ENCODE peak calls at places on chromosomes 5 and 9, in eight cellular contexts. One of them, this sample, is unnamed.
A peak's percentile ranks its signal among the peaks of the same experiment; 100 is the strongest.

GRCh38 chr5:82068723-82069122 is 96.9 kb downstream of the ATG10 start:
- DNase-seq in HCT116: no peak
- DNase-seq in astrocyte: no peak
- DNase-seq in MM.1S: peak; percentile 52
- DNase-seq in GM23248: peak; percentile 3
- DNase-seq in GM23338: no peak
- DNase-seq in K562: no peak
- DNase-seq in PC-3: no peak
- DNase-seq in this sample: no peak

GRCh38 chr9:133787749-133788015 is 49.5 kb upstream of the SARDH start:
- DNase-seq in HCT116: no peak
- DNase-seq in astrocyte: peak; percentile 25
- DNase-seq in MM.1S: no peak
- DNase-seq in GM23248: peak; percentile 15
- DNase-seq in GM23338: peak; percentile 63
- DNase-seq in K562: peak; percentile 79
- DNase-seq in PC-3: no peak
- DNase-seq in this sample: peak; percentile 8

GRCh38 chr5:78162253-78162862 is 132.1 kb downstream of the AP3B1 start:
- DNase-seq in HCT116: peak; percentile 41
- DNase-seq in astrocyte: peak; percentile 3
- DNase-seq in MM.1S: peak; percentile 18
- DNase-seq in GM23248: peak; percentile 45
- DNase-seq in GM23338: peak; percentile 63
- DNase-seq in K562: peak; percentile 22
- DNase-seq in PC-3: peak; percentile 7
- DNase-seq in this sample: no peak

GRCh38 chr5:96344678-96345612 is 88.1 kb downstream of the PCSK1 start:
- DNase-seq in HCT116: peak; percentile 54
- DNase-seq in astrocyte: peak; percentile 60
- DNase-seq in MM.1S: peak; percentile 77
- DNase-seq in GM23248: peak; percentile 86
- DNase-seq in GM23338: peak; percentile 79
- DNase-seq in K562: peak; percentile 17
- DNase-seq in PC-3: peak; percentile 85
- DNase-seq in this sample: peak; percentile 49

GRCh38 chr9:108575286-108575685 is 280.5 kb downstream of the ACTL7B start:
- DNase-seq in HCT116: no peak
- DNase-seq in astrocyte: no peak
- DNase-seq in MM.1S: no peak
- DNase-seq in GM23248: no peak
- DNase-seq in GM23338: no peak
- DNase-seq in K562: no peak
- DNase-seq in PC-3: no peak
- DNase-seq in this sample: no peak

GRCh38 chr5:125326114-125326513 is 579.7 kb upstream of the ZNF608 start:
- DNase-seq in HCT116: no peak
- DNase-seq in astrocyte: peak; percentile 84
- DNase-seq in MM.1S: no peak
- DNase-seq in GM23248: peak; percentile 77
- DNase-seq in GM23338: no peak
- DNase-seq in K562: no peak
- DNase-seq in PC-3: peak; percentile 52
- DNase-seq in this sample: peak; percentile 74

GRCh38 chr9:136787690-136788400 is 3.3 kb upstream of the TMEM141 start:
- DNase-seq in HCT116: no peak
- DNase-seq in astrocyte: no peak
- DNase-seq in MM.1S: peak; percentile 72
- DNase-seq in GM23248: peak; percentile 72
- DNase-seq in GM23338: peak; percentile 92
- DNase-seq in K562: peak; percentile 71
- DNase-seq in PC-3: peak; percentile 65
- DNase-seq in this sample: peak; percentile 48

GRCh38 chr9:96232539-96233241 is 69.3 kb downstream of the HSD17B3 start:
- DNase-seq in HCT116: no peak
- DNase-seq in astrocyte: peak; percentile 14
- DNase-seq in MM.1S: peak; percentile 49
- DNase-seq in GM23248: peak; percentile 66
- DNase-seq in GM23338: peak; percentile 78
- DNase-seq in K562: peak; percentile 62
- DNase-seq in PC-3: peak; percentile 61
- DNase-seq in this sample: peak; percentile 45

GRCh38 chr5:96129276-96129675 is 167.6 kb upstream of the ELL2 start:
- DNase-seq in HCT116: no peak
- DNase-seq in astrocyte: no peak
- DNase-seq in MM.1S: no peak
- DNase-seq in GM23248: no peak
- DNase-seq in GM23338: no peak
- DNase-seq in K562: no peak
- DNase-seq in PC-3: no peak
- DNase-seq in this sample: no peak

GRCh38 chr5:116361171-116361967 is 213.3 kb downstream of the SEMA6A start:
- DNase-seq in HCT116: no peak
- DNase-seq in astrocyte: peak; percentile 8
- DNase-seq in MM.1S: no peak
- DNase-seq in GM23248: peak; percentile 40
- DNase-seq in GM23338: peak; percentile 90
- DNase-seq in K562: no peak
- DNase-seq in PC-3: no peak
- DNase-seq in this sample: no peak

GRCh38 chr9:96484521-96484931 is 34.6 kb downstream of the HABP4 start:
- DNase-seq in HCT116: no peak
- DNase-seq in astrocyte: no peak
- DNase-seq in MM.1S: peak; percentile 33
- DNase-seq in GM23248: peak; percentile 35
- DNase-seq in GM23338: no peak
- DNase-seq in K562: no peak
- DNase-seq in PC-3: no peak
- DNase-seq in this sample: no peak

GRCh38 chr5:172871982-172872381 is 37.9 kb downstream of the ERGIC1 start:
- DNase-seq in HCT116: no peak
- DNase-seq in astrocyte: no peak
- DNase-seq in MM.1S: no peak
- DNase-seq in GM23248: peak; percentile 72
- DNase-seq in GM23338: no peak
- DNase-seq in K562: no peak
- DNase-seq in PC-3: no peak
- DNase-seq in this sample: no peak

GRCh38 chr5:172872997-172873491 is 39.0 kb downstream of the ERGIC1 start:
- DNase-seq in HCT116: no peak
- DNase-seq in astrocyte: peak; percentile 63
- DNase-seq in MM.1S: no peak
- DNase-seq in GM23248: peak; percentile 66
- DNase-seq in GM23338: no peak
- DNase-seq in K562: no peak
- DNase-seq in PC-3: no peak
- DNase-seq in this sample: no peak

GRCh38 chr5:172874647-172875371 is 40.8 kb downstream of the ERGIC1 start:
- DNase-seq in HCT116: no peak
- DNase-seq in astrocyte: no peak
- DNase-seq in MM.1S: no peak
- DNase-seq in GM23248: no peak
- DNase-seq in GM23338: no peak
- DNase-seq in K562: no peak
- DNase-seq in PC-3: no peak
- DNase-seq in this sample: no peak

GRCh38 chr5:172871561-172871960 is 37.5 kb downstream of the ERGIC1 start:
- DNase-seq in HCT116: no peak
- DNase-seq in astrocyte: no peak
- DNase-seq in MM.1S: no peak
- DNase-seq in GM23248: no peak
- DNase-seq in GM23338: no peak
- DNase-seq in K562: no peak
- DNase-seq in PC-3: no peak
- DNase-seq in this sample: no peak

DNA sequence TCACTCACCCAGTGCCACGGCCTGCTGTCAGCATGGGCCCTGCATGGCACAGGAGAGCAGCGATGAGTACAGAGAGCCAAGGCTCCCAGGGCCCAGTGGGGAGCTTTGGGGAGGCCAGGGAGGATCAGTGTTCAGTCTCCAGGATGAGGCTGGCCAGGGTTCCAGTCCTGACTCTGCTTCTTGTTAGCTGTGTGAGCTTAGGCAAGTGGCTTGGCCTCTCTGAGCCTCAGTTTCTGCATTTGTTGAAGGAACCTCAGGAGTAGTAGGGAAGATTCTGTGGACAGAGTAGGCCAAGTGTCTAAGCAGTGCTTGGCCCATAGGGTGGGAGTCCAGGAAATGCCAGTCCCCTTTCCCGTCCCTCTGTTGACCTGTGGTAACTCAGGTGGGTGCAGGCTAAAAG is 39.5 kb downstream of the ERGIC1 start:
- DNase-seq in HCT116: no peak
- DNase-seq in astrocyte: no peak
- DNase-seq in MM.1S: no peak
- DNase-seq in GM23248: no peak
- DNase-seq in GM23338: no peak
- DNase-seq in K562: no peak
- DNase-seq in PC-3: no peak
- DNase-seq in this sample: no peak
- H3K4me2 ChIP-seq in HCT116: no peak overlapping the region
- H3K4me2 ChIP-seq in astrocyte: peak overlapping the region; percentile 47
- H3K4me2 ChIP-seq in MM.1S: no peak overlapping the region
- H3K4me2 ChIP-seq in GM23248: peak overlapping the region; percentile 5
- H3K4me2 ChIP-seq in GM23338: no peak overlapping the region
- H3K4me2 ChIP-seq in K562: no peak overlapping the region
- H3K4me2 ChIP-seq in PC-3: no peak overlapping the region
- H3K4me2 ChIP-seq in this sample: no peak overlapping the region

GRCh38 chr9:32782476-32783167 is 718 bp upstream of the TMEM215 start:
- DNase-seq in HCT116: no peak
- DNase-seq in astrocyte: no peak
- DNase-seq in MM.1S: no peak
- DNase-seq in GM23248: no peak
- DNase-seq in GM23338: peak; percentile 63
- DNase-seq in K562: no peak
- DNase-seq in PC-3: no peak
- DNase-seq in this sample: no peak
- TF ChIP-seq EZH2 in HCT116: no peak
- TF ChIP-seq EZH2 in astrocyte: no peak
- TF ChIP-seq EZH2 in MM.1S: no peak
- TF ChIP-seq EZH2 in GM23248: no peak
- TF ChIP-seq EZH2 in GM23338: peak; percentile 23
- TF ChIP-seq EZH2 in K562: no peak
- TF ChIP-seq EZH2 in PC-3: no peak
- TF ChIP-seq EZH2 in this sample: peak; percentile 82

GRCh38 chr5:174794941-174795672 is 70.7 kb downstream of the MSX2 start:
- DNase-seq in HCT116: no peak
- DNase-seq in astrocyte: peak; percentile 69
- DNase-seq in MM.1S: no peak
- DNase-seq in GM23248: no peak
- DNase-seq in GM23338: peak; percentile 70
- DNase-seq in K562: no peak
- DNase-seq in PC-3: no peak
- DNase-seq in this sample: no peak
- H2AFZ ChIP-seq in HCT116: no peak overlapping the region
- H2AFZ ChIP-seq in astrocyte: peak overlapping the region; percentile 42
- H2AFZ ChIP-seq in MM.1S: no peak overlapping the region
- H2AFZ ChIP-seq in GM23248: no peak overlapping the region
- H2AFZ ChIP-seq in GM23338: no peak overlapping the region
- H2AFZ ChIP-seq in K562: no peak overlapping the region
- H2AFZ ChIP-seq in PC-3: no peak overlapping the region
- H2AFZ ChIP-seq in this sample: no peak overlapping the region

GRCh38 chr5:60495644-60496520 is 204.1 kb downstream of the DEPDC1B start:
- DNase-seq in HCT116: no peak
- DNase-seq in astrocyte: no peak
- DNase-seq in MM.1S: no peak
- DNase-seq in GM23248: no peak
- DNase-seq in GM23338: no peak
- DNase-seq in K562: no peak
- DNase-seq in PC-3: peak; percentile 49
- DNase-seq in this sample: peak; percentile 69

GRCh38 chr5:60493372-60493771 is 206.6 kb downstream of the DEPDC1B start:
- DNase-seq in HCT116: no peak
- DNase-seq in astrocyte: no peak
- DNase-seq in MM.1S: no peak
- DNase-seq in GM23248: no peak
- DNase-seq in GM23338: no peak
- DNase-seq in K562: no peak
- DNase-seq in PC-3: no peak
- DNase-seq in this sample: no peak

GRCh38 chr5:60494144-60494543 is 205.8 kb downstream of the DEPDC1B start:
- DNase-seq in HCT116: no peak
- DNase-seq in astrocyte: no peak
- DNase-seq in MM.1S: no peak
- DNase-seq in GM23248: no peak
- DNase-seq in GM23338: peak; percentile 25
- DNase-seq in K562: no peak
- DNase-seq in PC-3: no peak
- DNase-seq in this sample: no peak

GRCh38 chr5:60494635-60495034 is 205.3 kb downstream of the DEPDC1B start:
- DNase-seq in HCT116: no peak
- DNase-seq in astrocyte: no peak
- DNase-seq in MM.1S: no peak
- DNase-seq in GM23248: no peak
- DNase-seq in GM23338: no peak
- DNase-seq in K562: no peak
- DNase-seq in PC-3: no peak
- DNase-seq in this sample: no peak

GRCh38 chr5:60497706-60498500 is 202.1 kb downstream of the DEPDC1B start:
- DNase-seq in HCT116: no peak
- DNase-seq in astrocyte: peak; percentile 84
- DNase-seq in MM.1S: no peak
- DNase-seq in GM23248: no peak
- DNase-seq in GM23338: no peak
- DNase-seq in K562: no peak
- DNase-seq in PC-3: peak; percentile 12
- DNase-seq in this sample: peak; percentile 73
- H3K4me2 ChIP-seq in HCT116: no peak overlapping the region
- H3K4me2 ChIP-seq in astrocyte: no peak overlapping the region
- H3K4me2 ChIP-seq in MM.1S: no peak overlapping the region
- H3K4me2 ChIP-seq in GM23248: no peak overlapping the region
- H3K4me2 ChIP-seq in GM23338: no peak overlapping the region
- H3K4me2 ChIP-seq in K562: no peak overlapping the region
- H3K4me2 ChIP-seq in PC-3: no peak overlapping the region
- H3K4me2 ChIP-seq in this sample: no peak overlapping the region

DNA sequence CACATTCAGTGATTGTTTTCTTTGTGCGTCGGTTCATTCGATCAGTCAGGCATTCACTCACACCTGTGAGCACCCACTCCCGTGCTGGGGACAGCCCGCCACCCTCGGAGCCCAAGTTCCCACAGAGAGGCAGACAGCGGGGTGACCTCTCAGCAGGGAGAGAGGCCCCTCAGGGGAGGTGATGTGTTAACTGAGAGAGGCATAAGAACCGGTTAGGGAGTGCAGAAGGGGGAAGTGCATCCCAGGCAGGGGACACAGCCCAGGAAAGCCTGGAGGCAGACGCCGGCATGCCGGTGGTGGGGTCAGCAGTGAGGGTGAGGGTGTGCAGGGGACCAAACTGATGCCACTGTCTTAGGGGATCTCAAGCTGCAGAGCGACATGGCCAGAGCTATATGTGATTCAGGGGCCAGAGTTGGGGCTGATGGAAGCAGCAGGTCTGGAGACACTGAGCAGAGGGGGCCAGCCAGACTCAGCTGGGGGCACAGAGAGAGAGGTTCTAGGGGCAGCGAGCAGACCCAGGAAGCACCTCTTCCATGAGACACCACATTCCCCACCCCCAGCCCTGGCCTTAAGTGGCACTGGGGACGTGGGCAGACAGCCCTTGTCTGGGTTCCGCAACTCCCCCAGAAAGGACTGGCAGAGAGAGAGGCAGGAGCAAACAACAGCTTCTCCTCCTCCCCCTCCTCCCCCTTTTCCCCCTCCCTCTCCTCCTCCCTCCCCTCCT is 35.9 kb downstream of the HK3 start:
- DNase-seq in HCT116: no peak
- DNase-seq in astrocyte: no peak
- DNase-seq in MM.1S: no peak
- DNase-seq in GM23248: no peak
- DNase-seq in GM23338: no peak
- DNase-seq in K562: no peak
- DNase-seq in PC-3: no peak
- DNase-seq in this sample: no peak
- TF ChIP-seq EZH2 in HCT116: no peak
- TF ChIP-seq EZH2 in astrocyte: no peak
- TF ChIP-seq EZH2 in MM.1S: no peak
- TF ChIP-seq EZH2 in GM23248: no peak
- TF ChIP-seq EZH2 in GM23338: no peak
- TF ChIP-seq EZH2 in K562: no peak
- TF ChIP-seq EZH2 in PC-3: no peak
- TF ChIP-seq EZH2 in this sample: peak; percentile 38